ENCODE peak calls at places on chromosomes 2 and 18, in six cellular contexts. T is CD8-positive, alpha-beta memory T cell; E is effector memory CD4-positive, alpha-beta T cell; Q is adipocyte; D is mammary epithelial cell; I is CD4-positive, alpha-beta memory T cell. X is an unnamed sample.

GRCh38 chr2:74553892-74554820 is at the start of the genes DOK1 and LOXL3:
- DNase-seq in T (peak; percentile 79), Q (peak; percentile 96), I (peak; percentile 85), E (peak; percentile 75), D (no peak), X (peak; percentile 81)

GRCh38 chr2:201622306-201622705 is 21.0 kb downstream of the TMEM237 start:
- DNase-seq in I (no peak), T (no peak), Q (no peak), D (no peak), E (no peak), X (no peak)

GRCh38 chr2:172361360-172361759 is 66.0 kb upstream of the ITGA6 start:
- DNase-seq in I (no peak), Q (no peak), T (no peak), E (no peak), D (no peak), X (no peak)

GRCh38 chr2:149399934-149400615 is 69.7 kb downstream of the LYPD6 start:
- DNase-seq in D (no peak), Q (no peak), T (no peak), I (no peak), E (no peak), X (no peak)

GRCh38 chr2:143345887-143346612 is 216.8 kb downstream of the ARHGAP15 start:
- DNase-seq in I (no peak), T (no peak), Q (no peak), E (no peak), D (no peak), X (no peak)

GRCh38 chr2:3184167-3184566 is 193.5 kb downstream of the EIPR1 start:
- DNase-seq in I (no peak), T (no peak), E (no peak), D (no peak), Q (no peak), X (no peak)

GRCh38 chr2:112776113-112776512 is 8.2 kb downstream of the IL1A start:
- DNase-seq in D (no peak), T (no peak), E (no peak), I (no peak), Q (no peak), X (no peak)

GRCh38 chr2:240557808-240558207 is at the start of gene ANKMY1:
- DNase-seq in I (peak; percentile 58), D (peak; percentile 44), T (peak; percentile 47), E (no peak), Q (peak; percentile 89), X (peak; percentile 52)

GRCh38 chr2:3620834-3621233 is 25.9 kb downstream of the COLEC11 start:
- DNase-seq in Q (peak; percentile 57), I (no peak), D (peak; percentile 85), E (no peak), T (no peak), X (no peak)

GRCh38 chr2:55743583-55743982 is 49.9 kb upstream of the PNPT1 start:
- DNase-seq in Q (peak; percentile 55), D (peak; percentile 93), T (no peak), I (no peak), E (no peak), X (no peak)

GRCh38 chr18:78884502-78884901 is 95.1 kb upstream of the SALL3 start:
- DNase-seq in D (no peak), Q (no peak), I (no peak), T (no peak), E (no peak), X (no peak)

GRCh38 chr2:191976436-191976835 is 129.5 kb upstream of the CAVIN2 start:
- DNase-seq in T (no peak), Q (peak; percentile 67), I (no peak), E (no peak), D (no peak), X (no peak)

GRCh38 chr2:38527338-38528007 is 75.3 kb downstream of the HNRNPLL start:
- DNase-seq in I (no peak), T (no peak), D (no peak), Q (peak; percentile 76), E (no peak), X (no peak)

GRCh38 chr18:25057491-25058050 is 294.4 kb downstream of the ZNF521 start:
- DNase-seq in I (no peak), T (no peak), E (no peak), D (no peak), Q (peak; percentile 73), X (no peak)

GRCh38 chr2:42132066-42132965 is 36.8 kb upstream of the EML4 start:
- DNase-seq in I (no peak), T (peak; percentile 17), E (no peak), D (peak; percentile 56), Q (peak; percentile 91), X (no peak)

GRCh38 chr2:65146067-65146466 is 16.2 kb upstream of the RAB1A start:
- DNase-seq in I (no peak), D (no peak), E (no peak), Q (no peak), T (no peak), X (no peak)

GRCh38 chr18:79318142-79318673 is 77.5 kb upstream of the NFATC1 start:
- DNase-seq in E (no peak), D (no peak), I (no peak), Q (no peak), T (peak; percentile 24), X (no peak)

GRCh38 chr2:143402462-143402861 is 273.2 kb downstream of the ARHGAP15 start:
- DNase-seq in E (no peak), D (no peak), Q (no peak), I (no peak), T (no peak), X (no peak)

GRCh38 chr2:30612371-30612770 is 165.3 kb downstream of the LCLAT1 start:
- DNase-seq in Q (no peak), T (no peak), I (no peak), E (no peak), D (no peak), X (no peak)

GRCh38 chr2:85745619-85746018 is 8.2 kb upstream of the ATOH8 start:
- DNase-seq in Q (no peak), E (no peak), T (no peak), D (no peak), I (no peak), X (no peak)
- H3K4me3 ChIP-seq in Q (peak overlapping the region; percentile 55), E (no peak overlapping the region), T (no peak overlapping the region), D (no peak overlapping the region), I (no peak overlapping the region), X (no peak overlapping the region)

DNA sequence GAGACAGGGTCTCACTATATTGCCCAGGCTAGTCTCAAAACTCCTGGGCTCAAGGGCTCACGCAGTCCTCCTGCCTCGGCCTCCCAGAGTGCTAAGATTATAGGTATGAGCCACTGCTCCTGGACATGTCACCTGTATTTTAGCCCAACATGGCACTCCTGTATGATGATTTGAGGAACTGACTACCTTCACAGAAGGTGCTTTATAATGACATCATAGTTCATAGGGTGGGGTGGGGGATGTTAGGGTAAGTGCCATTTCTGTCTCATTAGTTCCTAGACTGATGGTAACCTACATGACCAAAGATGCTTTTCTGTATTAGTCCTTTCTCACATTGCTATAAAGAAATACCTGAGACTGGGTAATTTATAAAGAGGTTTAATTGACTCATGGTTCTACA is 109.7 kb downstream of the MAP4K4 start:
- DNase-seq in D (no peak), E (no peak), I (no peak), T (no peak), Q (no peak), X (no peak)
- H3K4me1 ChIP-seq in D (peaks cover 47% of the 10 kb centered on the region), E (no peaks in the 10 kb centered on the region), I (peaks cover 40% of the 10 kb centered on the region), T (peaks cover 42% of the 10 kb centered on the region), Q (peaks cover 59% of the 10 kb centered on the region), X (peaks cover 16% of the 10 kb centered on the region)

GRCh38 chr2:104415284-104415683 is 438.6 kb upstream of the POU3F3 start:
- DNase-seq in T (no peak), E (no peak), Q (no peak), I (no peak), D (no peak), X (no peak)

GRCh38 chr2:104420420-104420819 is 433.5 kb upstream of the POU3F3 start:
- DNase-seq in D (no peak), E (no peak), I (no peak), Q (no peak), T (no peak), X (no peak)

GRCh38 chr2:104425850-104426581 is 427.9 kb upstream of the POU3F3 start:
- DNase-seq in E (no peak), T (no peak), I (no peak), Q (no peak), D (no peak), X (no peak)

GRCh38 chr2:104420953-104421352 is 433.0 kb upstream of the POU3F3 start:
- DNase-seq in Q (no peak), E (no peak), T (no peak), I (no peak), D (no peak), X (no peak)
- H3K4me3 ChIP-seq in Q (no peak overlapping the region), E (no peak overlapping the region), T (no peak overlapping the region), I (no peak overlapping the region), D (no peak overlapping the region), X (no peak overlapping the region)

DNA sequence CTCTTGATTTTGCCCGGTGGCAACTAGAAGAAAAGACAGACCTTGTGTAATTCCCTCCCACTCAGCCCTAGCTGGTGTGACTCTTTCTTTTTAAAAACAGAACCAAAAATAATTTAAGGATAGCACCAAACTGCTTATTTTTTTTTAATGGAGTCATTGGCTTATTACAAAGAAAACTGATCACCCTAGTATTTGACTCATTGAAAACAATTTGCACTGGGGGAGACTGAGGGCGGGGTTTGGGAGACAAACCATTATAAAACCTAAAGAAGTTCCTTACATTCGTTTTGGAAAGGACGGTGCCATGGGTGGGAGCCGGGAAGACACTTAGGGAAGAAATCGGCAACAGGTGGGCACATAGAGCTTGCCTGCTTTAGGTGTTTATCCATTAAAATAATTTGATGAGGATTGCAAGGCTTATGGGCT is 2.5 kb downstream of the PAX3 start:
- DNase-seq in Q (peak; percentile 53), D (no peak), I (no peak), E (no peak), T (no peak), X (no peak)
- H3K4me1 ChIP-seq in Q (no peaks in the 10 kb centered on the region), D (peaks cover 3% of the 10 kb centered on the region), I (peaks cover 29% of the 10 kb centered on the region), E (peaks cover 17% of the 10 kb centered on the region), T (no peaks in the 10 kb centered on the region), X (peaks cover 25% of the 10 kb centered on the region)

GRCh38 chr18:58254873-58255511 is 211.0 kb downstream of the NEDD4L start:
- DNase-seq in E (no peak), I (no peak), D (no peak), Q (no peak), T (no peak), X (no peak)
- H3K4me3 ChIP-seq in E (no peak overlapping the region), I (no peak overlapping the region), D (no peak overlapping the region), Q (no peak overlapping the region), T (no peak overlapping the region), X (no peak overlapping the region)

X was measured in CD4-positive, CD25-positive, alpha-beta regulatory T cell.